ENCODE peak calls at places on chromosomes 12 and 14, in nine cellular contexts. One of them, this sample, is unnamed.

GRCh38 chr14:87148655-87149054 is 844.3 kb downstream of the GALC start:
- DNase-seq in uterus: no peak
- DNase-seq in left lung: no peak
- DNase-seq in pancreas: no peak
- DNase-seq in HepG2: no peak
- DNase-seq in ascending aorta: no peak
- DNase-seq in A673: peak; percentile 89
- DNase-seq in adrenal gland: no peak
- DNase-seq in endothelial cell of umbilical vein: no peak
- DNase-seq in this sample: no peak

GRCh38 chr14:60311417-60311816 is 62.4 kb downstream of the PPM1A start:
- DNase-seq in endothelial cell of umbilical vein: peak; percentile 36
- DNase-seq in ascending aorta: no peak
- DNase-seq in left lung: no peak
- DNase-seq in pancreas: no peak
- DNase-seq in adrenal gland: no peak
- DNase-seq in A673: peak; percentile 97
- DNase-seq in HepG2: no peak
- DNase-seq in uterus: no peak
- DNase-seq in this sample: no peak

GRCh38 chr14:45716506-45716905 is 463.5 kb upstream of the MIS18BP1 start:
- DNase-seq in ascending aorta: no peak
- DNase-seq in HepG2: peak; percentile 3
- DNase-seq in adrenal gland: no peak
- DNase-seq in pancreas: no peak
- DNase-seq in left lung: no peak
- DNase-seq in endothelial cell of umbilical vein: no peak
- DNase-seq in uterus: no peak
- DNase-seq in A673: peak; percentile 76
- DNase-seq in this sample: no peak

GRCh38 chr12:46507766-46508165 is 135.2 kb upstream of the SLC38A2 start:
- DNase-seq in A673: no peak
- DNase-seq in endothelial cell of umbilical vein: no peak
- DNase-seq in HepG2: no peak
- DNase-seq in uterus: no peak
- DNase-seq in adrenal gland: no peak
- DNase-seq in pancreas: no peak
- DNase-seq in ascending aorta: no peak
- DNase-seq in left lung: no peak
- DNase-seq in this sample: no peak

GRCh38 chr14:60215127-60215444 is 33.9 kb upstream of the PPM1A start:
- DNase-seq in pancreas: no peak
- DNase-seq in left lung: no peak
- DNase-seq in A673: no peak
- DNase-seq in endothelial cell of umbilical vein: no peak
- DNase-seq in uterus: no peak
- DNase-seq in ascending aorta: no peak
- DNase-seq in HepG2: no peak
- DNase-seq in adrenal gland: no peak
- DNase-seq in this sample: no peak

GRCh38 chr12:108457006-108457733 is 57.9 kb upstream of the FICD start:
- DNase-seq in left lung: no peak
- DNase-seq in adrenal gland: peak; percentile 61
- DNase-seq in pancreas: no peak
- DNase-seq in ascending aorta: no peak
- DNase-seq in A673: peak; percentile 89
- DNase-seq in HepG2: peak; percentile 69
- DNase-seq in uterus: peak; percentile 23
- DNase-seq in endothelial cell of umbilical vein: peak; percentile 51
- DNase-seq in this sample: no peak

GRCh38 chr12:3998968-3999792 is 126.0 kb upstream of the PARP11 start:
- DNase-seq in uterus: no peak
- DNase-seq in endothelial cell of umbilical vein: no peak
- DNase-seq in A673: no peak
- DNase-seq in pancreas: peak; percentile 86
- DNase-seq in left lung: no peak
- DNase-seq in HepG2: peak; percentile 88
- DNase-seq in adrenal gland: peak; percentile 57
- DNase-seq in ascending aorta: no peak
- DNase-seq in this sample: no peak

GRCh38 chr12:63098851-63099250 is 52.1 kb downstream of the AVPR1A start:
- DNase-seq in uterus: no peak
- DNase-seq in left lung: no peak
- DNase-seq in A673: no peak
- DNase-seq in HepG2: peak; percentile 16
- DNase-seq in ascending aorta: no peak
- DNase-seq in adrenal gland: no peak
- DNase-seq in endothelial cell of umbilical vein: no peak
- DNase-seq in pancreas: no peak
- DNase-seq in this sample: no peak

GRCh38 chr12:8077207-8077606 is 4.9 kb upstream of the NECAP1 start:
- DNase-seq in adrenal gland: no peak
- DNase-seq in A673: peak; percentile 72
- DNase-seq in ascending aorta: no peak
- DNase-seq in uterus: no peak
- DNase-seq in HepG2: no peak
- DNase-seq in left lung: no peak
- DNase-seq in pancreas: no peak
- DNase-seq in endothelial cell of umbilical vein: peak; percentile 74
- DNase-seq in this sample: no peak

DNA sequence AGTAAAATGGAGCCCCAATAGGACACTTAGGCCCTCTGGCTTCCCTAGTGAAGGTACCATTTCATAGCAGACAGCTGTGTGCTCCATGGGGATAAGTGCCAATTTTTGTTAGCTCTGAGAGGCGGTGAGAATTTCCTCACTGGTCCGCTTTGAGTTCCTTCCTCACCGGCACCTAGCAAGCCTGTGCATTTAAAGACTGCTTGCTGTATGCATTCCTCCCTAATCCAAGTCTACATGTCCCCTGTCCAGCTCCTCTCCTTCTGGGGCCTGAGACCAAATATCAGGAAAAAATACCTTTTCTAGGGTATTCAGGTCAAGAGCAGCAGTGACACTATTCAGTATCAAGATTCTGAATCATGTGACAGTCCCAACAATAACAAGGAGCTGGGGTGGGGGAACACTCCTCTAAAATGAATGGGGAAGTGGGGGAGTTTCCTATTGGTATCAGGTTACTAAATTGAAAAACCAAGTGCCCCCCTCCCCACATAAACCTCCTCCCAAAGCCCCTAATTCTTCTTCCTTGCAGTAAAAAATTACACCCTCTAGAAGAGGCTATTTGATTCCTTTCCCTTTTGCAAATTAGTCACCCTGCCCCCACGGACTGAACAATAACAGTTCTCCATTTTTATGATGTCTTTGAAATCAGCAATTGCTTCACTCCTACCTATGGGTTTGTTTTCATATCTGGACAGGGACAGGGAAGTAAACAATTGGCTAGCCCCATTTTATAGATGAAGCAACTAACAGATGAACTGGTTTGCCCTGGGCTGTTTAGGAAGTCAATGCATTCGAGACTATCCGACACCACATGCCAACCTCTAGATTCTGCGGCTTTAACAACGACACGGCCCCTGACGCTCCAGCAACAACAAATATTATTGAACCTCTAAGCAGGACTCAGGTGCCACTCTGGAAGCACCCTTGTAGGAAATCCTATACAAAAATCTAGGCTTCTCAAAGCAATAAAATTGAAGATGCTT is 28.9 kb downstream of the BCL11B start:
- DNase-seq in HepG2: no peak
- DNase-seq in A673: no peak
- DNase-seq in ascending aorta: no peak
- DNase-seq in uterus: no peak
- DNase-seq in adrenal gland: no peak
- DNase-seq in left lung: no peak
- DNase-seq in pancreas: no peak
- DNase-seq in endothelial cell of umbilical vein: no peak
- DNase-seq in this sample: peak; percentile 74
- H3K4me1 ChIP-seq in HepG2: no peaks in the 10 kb centered on the region
- H3K4me1 ChIP-seq in A673: peaks cover 89% of the 10 kb centered on the region
- H3K4me1 ChIP-seq in ascending aorta: no peaks in the 10 kb centered on the region
- H3K4me1 ChIP-seq in uterus: no peaks in the 10 kb centered on the region
- H3K4me1 ChIP-seq in adrenal gland: no peaks in the 10 kb centered on the region
- H3K4me1 ChIP-seq in left lung: no peaks in the 10 kb centered on the region
- H3K4me1 ChIP-seq in pancreas: no peaks in the 10 kb centered on the region
- H3K4me1 ChIP-seq in endothelial cell of umbilical vein: no peaks in the 10 kb centered on the region
- H3K4me1 ChIP-seq in this sample: peaks cover 89% of the 10 kb centered on the region

GRCh38 chr12:127942981-127943380 is 324.0 kb upstream of the TMEM132C start:
- DNase-seq in uterus: no peak
- DNase-seq in HepG2: no peak
- DNase-seq in A673: no peak
- DNase-seq in left lung: no peak
- DNase-seq in endothelial cell of umbilical vein: no peak
- DNase-seq in adrenal gland: no peak
- DNase-seq in ascending aorta: no peak
- DNase-seq in pancreas: no peak
- DNase-seq in this sample: no peak

GRCh38 chr12:127941332-127941731 is 325.6 kb upstream of the TMEM132C start:
- DNase-seq in pancreas: no peak
- DNase-seq in HepG2: no peak
- DNase-seq in ascending aorta: no peak
- DNase-seq in A673: no peak
- DNase-seq in uterus: no peak
- DNase-seq in left lung: no peak
- DNase-seq in endothelial cell of umbilical vein: no peak
- DNase-seq in adrenal gland: no peak
- DNase-seq in this sample: no peak

GRCh38 chr12:127944211-127944899 is 322.6 kb upstream of the TMEM132C start:
- DNase-seq in HepG2: no peak
- DNase-seq in ascending aorta: no peak
- DNase-seq in A673: no peak
- DNase-seq in endothelial cell of umbilical vein: no peak
- DNase-seq in adrenal gland: no peak
- DNase-seq in left lung: no peak
- DNase-seq in uterus: no peak
- DNase-seq in pancreas: no peak
- DNase-seq in this sample: no peak

GRCh38 chr12:127943481-127944210 is 323.3 kb upstream of the TMEM132C start:
- DNase-seq in HepG2: no peak
- DNase-seq in ascending aorta: no peak
- DNase-seq in left lung: no peak
- DNase-seq in A673: no peak
- DNase-seq in endothelial cell of umbilical vein: no peak
- DNase-seq in uterus: no peak
- DNase-seq in adrenal gland: no peak
- DNase-seq in pancreas: no peak
- DNase-seq in this sample: no peak
- H3K4me3 ChIP-seq in HepG2: no peak overlapping the region
- H3K4me3 ChIP-seq in ascending aorta: no peak overlapping the region
- H3K4me3 ChIP-seq in left lung: no peak overlapping the region
- H3K4me3 ChIP-seq in A673: no peak overlapping the region
- H3K4me3 ChIP-seq in endothelial cell of umbilical vein: no peak overlapping the region
- H3K4me3 ChIP-seq in uterus: no peak overlapping the region
- H3K4me3 ChIP-seq in adrenal gland: no peak overlapping the region
- H3K4me3 ChIP-seq in pancreas: no peak overlapping the region
- H3K4me3 ChIP-seq in this sample: no peak overlapping the region

GRCh38 chr14:91283666-91284065 is 39.2 kb upstream of the GPR68 start:
- DNase-seq in left lung: no peak
- DNase-seq in ascending aorta: no peak
- DNase-seq in uterus: no peak
- DNase-seq in A673: no peak
- DNase-seq in pancreas: no peak
- DNase-seq in endothelial cell of umbilical vein: no peak
- DNase-seq in HepG2: no peak
- DNase-seq in adrenal gland: no peak
- DNase-seq in this sample: no peak

GRCh38 chr14:91286530-91286937 is 42.0 kb upstream of the GPR68 start:
- DNase-seq in HepG2: peak; percentile 58
- DNase-seq in endothelial cell of umbilical vein: peak; percentile 82
- DNase-seq in A673: peak; percentile 87
- DNase-seq in adrenal gland: peak; percentile 95
- DNase-seq in uterus: peak; percentile 74
- DNase-seq in left lung: no peak
- DNase-seq in pancreas: peak; percentile 73
- DNase-seq in ascending aorta: no peak
- DNase-seq in this sample: peak; percentile 69

GRCh38 chr14:91284146-91284790 is 39.8 kb upstream of the GPR68 start:
- DNase-seq in left lung: no peak
- DNase-seq in HepG2: no peak
- DNase-seq in A673: peak; percentile 54
- DNase-seq in ascending aorta: no peak
- DNase-seq in adrenal gland: peak; percentile 56
- DNase-seq in endothelial cell of umbilical vein: no peak
- DNase-seq in uterus: peak; percentile 60
- DNase-seq in pancreas: no peak
- DNase-seq in this sample: no peak

GRCh38 chr14:91282954-91283645 is 38.6 kb upstream of the GPR68 start:
- DNase-seq in uterus: no peak
- DNase-seq in adrenal gland: no peak
- DNase-seq in pancreas: no peak
- DNase-seq in ascending aorta: no peak
- DNase-seq in A673: no peak
- DNase-seq in left lung: no peak
- DNase-seq in HepG2: no peak
- DNase-seq in endothelial cell of umbilical vein: no peak
- DNase-seq in this sample: no peak

GRCh38 chr14:91284791-91285548 is 40.5 kb upstream of the GPR68 start:
- DNase-seq in left lung: no peak
- DNase-seq in uterus: peak; percentile 65
- DNase-seq in endothelial cell of umbilical vein: no peak
- DNase-seq in ascending aorta: no peak
- DNase-seq in adrenal gland: peak; percentile 75
- DNase-seq in HepG2: no peak
- DNase-seq in pancreas: no peak
- DNase-seq in A673: peak; percentile 94
- DNase-seq in this sample: no peak
- H3K27ac ChIP-seq in left lung: no peak overlapping the region
- H3K27ac ChIP-seq in uterus: peak overlapping the region; percentile 83
- H3K27ac ChIP-seq in endothelial cell of umbilical vein: no peak overlapping the region
- H3K27ac ChIP-seq in ascending aorta: no peak overlapping the region
- H3K27ac ChIP-seq in adrenal gland: peak overlapping the region; percentile 24
- H3K27ac ChIP-seq in HepG2: no peak overlapping the region
- H3K27ac ChIP-seq in pancreas: no peak overlapping the region
- H3K27ac ChIP-seq in A673: no peak overlapping the region
- H3K27ac ChIP-seq in this sample: no peak overlapping the region

GRCh38 chr12:111435661-111436201 is 30.0 kb downstream of the SH2B3 start:
- DNase-seq in HepG2: no peak
- DNase-seq in pancreas: no peak
- DNase-seq in uterus: no peak
- DNase-seq in ascending aorta: no peak
- DNase-seq in endothelial cell of umbilical vein: no peak
- DNase-seq in left lung: no peak
- DNase-seq in adrenal gland: no peak
- DNase-seq in A673: no peak
- DNase-seq in this sample: peak; percentile 71
- H3K4me1 ChIP-seq in HepG2: peaks cover 19% of the 10 kb centered on the region
- H3K4me1 ChIP-seq in pancreas: peaks cover 29% of the 10 kb centered on the region
- H3K4me1 ChIP-seq in uterus: peaks cover 27% of the 10 kb centered on the region
- H3K4me1 ChIP-seq in ascending aorta: peaks cover 32% of the 10 kb centered on the region
- H3K4me1 ChIP-seq in endothelial cell of umbilical vein: peaks cover 88% of the 10 kb centered on the region
- H3K4me1 ChIP-seq in left lung: peaks cover 100% of the 10 kb centered on the region
- H3K4me1 ChIP-seq in adrenal gland: peaks cover 86% of the 10 kb centered on the region
- H3K4me1 ChIP-seq in A673: peaks cover 79% of the 10 kb centered on the region
- H3K4me1 ChIP-seq in this sample: peaks cover 97% of the 10 kb centered on the region

This sample was measured in CD8-positive, alpha-beta memory T cell.